ENCODE peak calls at places on chromosomes 1 and 21, in ten cellular contexts. N, W, I, F, Y, O, Q, T, G and A are unnamed samples.

GRCh38 chr1:208885046-208885445 is 640.9 kb upstream of the PLXNA2 start:
- DNase-seq in Q (no peak), T (no peak), G (no peak), N (no peak), W (no peak), Y (no peak), F (no peak), O (no peak), I (no peak), A (no peak)

GRCh38 chr1:39006287-39006686 is 15.2 kb downstream of the AKIRIN1 start:
- DNase-seq in T (no peak), Y (no peak), F (no peak), Q (no peak), W (no peak), O (no peak), N (no peak), G (no peak), I (no peak), A (no peak)

GRCh38 chr1:153438599-153438998 is 21.9 kb downstream of the S100A7 start:
- DNase-seq in W (no peak), G (no peak), O (no peak), T (no peak), Y (no peak), N (no peak), I (no peak), F (no peak), Q (no peak), A (no peak)

GRCh38 chr1:71093938-71094337 is 13.1 kb upstream of the ZRANB2 start:
- DNase-seq in F (no peak), N (no peak), Y (no peak), T (no peak), W (no peak), O (no peak), I (no peak), Q (no peak), G (peak), A (no peak)

GRCh38 chr1:112209493-112209892 is 186.5 kb upstream of the CTTNBP2NL start:
- DNase-seq in I (no peak), N (no peak), G (no peak), Y (no peak), T (no peak), F (no peak), W (no peak), O (no peak), Q (no peak), A (no peak)

GRCh38 chr1:202802998-202803932 is 5.0 kb downstream of the KDM5B start:
- DNase-seq in O (no peak), Q (peak), Y (peak), G (peak), N (no peak), W (no peak), I (no peak), F (no peak), T (no peak), A (no peak)

GRCh38 chr1:209103135-209103534 is 480.4 kb upstream of the CAMK1G start:
- DNase-seq in F (no peak), T (no peak), N (no peak), O (no peak), Q (no peak), I (no peak), G (no peak), W (no peak), Y (no peak), A (no peak)

GRCh38 chr1:186079084-186079684 is 295.9 kb downstream of the TPR start:
- DNase-seq in N (no peak), O (no peak), G (no peak), W (no peak), Y (no peak), I (no peak), Q (no peak), F (no peak), T (no peak), A (no peak)

GRCh38 chr1:111516008-111516535 is 12.6 kb upstream of the ADORA3 start:
- DNase-seq in G (peak), N (peak), Q (no peak), Y (no peak), W (peak), F (peak), T (no peak), I (peak), O (peak), A (peak)

GRCh38 chr1:163443863-163444262 is 122.1 kb downstream of the NUF2 start:
- DNase-seq in Y (no peak), F (no peak), Q (no peak), T (no peak), O (no peak), I (no peak), N (no peak), G (no peak), W (no peak), A (no peak)

GRCh38 chr1:40394456-40395172 is 21.1 kb downstream of the SMAP2 start:
- DNase-seq in N (no peak), O (no peak), F (no peak), Y (no peak), I (no peak), G (peak), T (no peak), W (no peak), Q (no peak), A (no peak)
- TF ChIP-seq POLR2A in N (no peak), O (no peak), F (no peak), Y (no peak), I (peak), G (peak), T (no peak), W (peak), Q (no peak), A (no peak)

DNA sequence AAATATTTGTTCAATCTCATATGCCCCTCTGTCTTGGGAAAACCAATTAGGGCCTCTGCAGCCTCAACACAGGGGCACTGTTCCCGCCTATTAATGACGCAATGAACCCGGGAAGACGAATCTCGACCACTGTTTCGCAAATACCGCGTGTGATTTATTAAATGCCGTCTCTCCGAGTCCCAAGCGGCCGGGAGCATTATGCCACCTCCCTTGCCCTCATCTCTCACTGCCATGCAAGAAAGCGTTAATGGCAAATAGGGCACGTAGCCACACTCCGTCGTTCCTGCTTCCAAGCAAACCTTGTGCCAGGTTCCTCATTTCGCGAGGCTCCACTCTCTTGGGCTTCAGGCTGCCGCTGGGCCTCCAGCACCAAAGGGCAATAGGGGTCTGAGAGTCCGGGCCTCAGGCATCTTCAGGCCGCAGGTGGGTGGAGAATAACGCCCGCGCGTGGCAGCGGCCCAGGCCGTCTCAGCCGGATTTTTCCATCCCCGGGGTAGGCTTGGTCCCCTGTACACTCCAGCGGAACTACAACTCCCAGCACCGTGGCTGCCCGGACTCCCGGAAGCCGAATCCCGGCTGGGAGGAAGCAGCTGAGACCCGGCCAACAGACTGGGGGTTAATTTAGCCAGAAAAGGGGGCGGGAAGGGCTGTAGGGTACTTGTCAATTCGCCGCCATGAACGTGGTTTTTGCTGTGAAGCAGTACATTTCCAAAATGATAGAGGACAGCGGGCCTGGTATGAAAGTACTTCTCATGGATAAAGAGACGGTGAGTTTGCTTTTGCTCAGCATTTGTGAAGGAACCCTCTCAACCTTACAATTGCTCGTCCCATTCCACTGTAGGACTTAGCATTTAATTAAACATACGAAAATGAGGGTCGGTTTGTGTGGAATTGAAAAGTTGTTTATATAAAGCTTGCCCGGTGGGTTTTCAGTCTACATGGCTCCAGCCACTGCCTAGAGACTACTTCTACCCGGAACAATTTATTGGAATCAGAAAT is at the start of gene VPS45:
- DNase-seq in W (peak), F (peak), Y (peak), T (peak), I (peak), N (peak), G (peak), Q (peak), O (peak), A (peak)
- TF ChIP-seq POLR2A in W (peak), F (peak), Y (no peak), T (peak), I (peak), N (peak), G (peak), Q (no peak), O (no peak), A (peak)

GRCh38 chr21:42512346-42513034 is 1.2 kb upstream of the SLC37A1 start:
- DNase-seq in T (no peak), Q (no peak), N (no peak), F (no peak), Y (peak), W (no peak), I (no peak), G (no peak), O (no peak), A (no peak)

GRCh38 chr21:42513985-42514882 is 582 bp downstream of the SLC37A1 start:
- DNase-seq in W (peak), Q (no peak), T (no peak), I (peak), N (peak), Y (peak), F (peak), G (no peak), O (peak), A (peak)

GRCh38 chr21:42515708-42516502 is 2.3 kb downstream of the SLC37A1 start:
- DNase-seq in I (no peak), O (no peak), Q (peak), F (no peak), G (no peak), W (peak), N (no peak), T (peak), Y (peak), A (peak)

GRCh38 chr21:42514883-42515228 is 1.2 kb downstream of the SLC37A1 start:
- DNase-seq in F (no peak), W (no peak), O (no peak), T (no peak), G (no peak), Y (no peak), Q (no peak), I (no peak), N (no peak), A (no peak)

GRCh38 chr21:42513151-42513984 is at the start of gene SLC37A1:
- DNase-seq in O (peak), W (no peak), I (peak), F (no peak), N (peak), T (no peak), G (no peak), Q (no peak), Y (peak), A (no peak)
- TF ChIP-seq POLR2A in O (no peak), W (no peak), I (peak), F (no peak), N (no peak), T (no peak), G (no peak), Q (no peak), Y (no peak), A (peak)

GRCh38 chr1:21891081-21891480 is 46.0 kb downstream of the HSPG2 start:
- DNase-seq in I (no peak), O (no peak), F (no peak), Q (no peak), G (no peak), N (no peak), T (no peak), W (no peak), Y (no peak), A (no peak)
- TF ChIP-seq POLR2A in I (no peak), O (no peak), F (no peak), Q (no peak), G (no peak), N (no peak), T (no peak), W (no peak), Y (no peak), A (no peak)

GRCh38 chr1:45583666-45584350 is at the start of gene NASP:
- DNase-seq in G (peak), I (peak), N (peak), O (peak), Y (peak), F (peak), Q (peak), T (peak), W (peak), A (peak)
- TF ChIP-seq POLR2A in G (peak), I (peak), N (peak), O (peak), Y (no peak), F (peak), Q (peak), T (peak), W (peak), A (peak)

GRCh38 chr1:21904725-21905520 is 32.2 kb downstream of the HSPG2 start:
- DNase-seq in O (no peak), G (peak), I (peak), F (peak), Y (no peak), N (peak), W (peak), T (no peak), Q (peak), A (no peak)
- TF ChIP-seq POLR2A in O (no peak), G (no peak), I (no peak), F (no peak), Y (no peak), N (no peak), W (peak), T (no peak), Q (no peak), A (no peak)